ENCODE peak calls at places on chromosomes 1 and 21, in nine cellular contexts. One of them, this sample, is unnamed.

GRCh38 chr1:110879758-110880606 is 7.0 kb downstream of the CD53 start:
- DNase-seq in kidney: no peak
- DNase-seq in fibroblast of lung: no peak
- DNase-seq in breast epithelium: no peak
- DNase-seq in stomach: no peak
- DNase-seq in adipocyte: no peak
- DNase-seq in OCI-LY7: peak; percentile 29
- DNase-seq in heart right ventricle: no peak
- DNase-seq in colonic mucosa: no peak
- DNase-seq in this sample: no peak

GRCh38 chr1:59029366-59029765 is 245.5 kb upstream of the JUN start:
- DNase-seq in kidney: no peak
- DNase-seq in fibroblast of lung: no peak
- DNase-seq in breast epithelium: no peak
- DNase-seq in stomach: no peak
- DNase-seq in adipocyte: no peak
- DNase-seq in OCI-LY7: no peak
- DNase-seq in heart right ventricle: no peak
- DNase-seq in colonic mucosa: no peak
- DNase-seq in this sample: no peak

GRCh38 chr1:110262846-110263631 is 52.9 kb downstream of the KCNC4 start:
- DNase-seq in kidney: no peak
- DNase-seq in fibroblast of lung: no peak
- DNase-seq in breast epithelium: no peak
- DNase-seq in stomach: no peak
- DNase-seq in adipocyte: no peak
- DNase-seq in OCI-LY7: peak; percentile 23
- DNase-seq in heart right ventricle: no peak
- DNase-seq in colonic mucosa: no peak
- DNase-seq in this sample: no peak

GRCh38 chr1:227166559-227166958 is 151.7 kb downstream of the CDC42BPA start:
- DNase-seq in kidney: no peak
- DNase-seq in fibroblast of lung: no peak
- DNase-seq in breast epithelium: no peak
- DNase-seq in stomach: no peak
- DNase-seq in adipocyte: no peak
- DNase-seq in OCI-LY7: no peak
- DNase-seq in heart right ventricle: no peak
- DNase-seq in colonic mucosa: no peak
- DNase-seq in this sample: no peak

GRCh38 chr1:153217212-153217611 is at the start of gene PRR9:
- DNase-seq in kidney: no peak
- DNase-seq in fibroblast of lung: peak; percentile 10
- DNase-seq in breast epithelium: no peak
- DNase-seq in stomach: no peak
- DNase-seq in adipocyte: no peak
- DNase-seq in OCI-LY7: no peak
- DNase-seq in heart right ventricle: no peak
- DNase-seq in colonic mucosa: no peak
- DNase-seq in this sample: no peak

GRCh38 chr1:22613226-22613918 is 23.1 kb upstream of the C1QA start:
- DNase-seq in kidney: no peak
- DNase-seq in fibroblast of lung: no peak
- DNase-seq in breast epithelium: no peak
- DNase-seq in stomach: no peak
- DNase-seq in adipocyte: no peak
- DNase-seq in OCI-LY7: no peak
- DNase-seq in heart right ventricle: no peak
- DNase-seq in colonic mucosa: no peak
- DNase-seq in this sample: no peak

GRCh38 chr21:18499761-18500376 is 96.3 kb upstream of the TMPRSS15 start:
- DNase-seq in kidney: no peak
- DNase-seq in fibroblast of lung: peak; percentile 40
- DNase-seq in breast epithelium: no peak
- DNase-seq in stomach: peak; percentile 40
- DNase-seq in adipocyte: peak; percentile 54
- DNase-seq in OCI-LY7: peak; percentile 67
- DNase-seq in heart right ventricle: no peak
- DNase-seq in colonic mucosa: peak; percentile 30
- DNase-seq in this sample: peak; percentile 12

GRCh38 chr1:118785246-118785645 is 202.9 kb downstream of the TBX15 start:
- DNase-seq in kidney: peak; percentile 59
- DNase-seq in fibroblast of lung: peak; percentile 1
- DNase-seq in breast epithelium: peak; percentile 18
- DNase-seq in stomach: no peak
- DNase-seq in adipocyte: no peak
- DNase-seq in OCI-LY7: no peak
- DNase-seq in heart right ventricle: no peak
- DNase-seq in colonic mucosa: no peak
- DNase-seq in this sample: no peak

GRCh38 chr1:72063364-72063763 is 219.0 kb downstream of the NEGR1 start:
- DNase-seq in kidney: no peak
- DNase-seq in fibroblast of lung: peak; percentile 11
- DNase-seq in breast epithelium: no peak
- DNase-seq in stomach: no peak
- DNase-seq in adipocyte: no peak
- DNase-seq in OCI-LY7: no peak
- DNase-seq in heart right ventricle: no peak
- DNase-seq in colonic mucosa: no peak
- DNase-seq in this sample: no peak

GRCh38 chr1:161044535-161044907 is 1.3 kb downstream of the USF1 start:
- DNase-seq in kidney: no peak
- DNase-seq in fibroblast of lung: no peak
- DNase-seq in breast epithelium: no peak
- DNase-seq in stomach: no peak
- DNase-seq in adipocyte: peak; percentile 45
- DNase-seq in OCI-LY7: no peak
- DNase-seq in heart right ventricle: no peak
- DNase-seq in colonic mucosa: no peak
- DNase-seq in this sample: no peak

GRCh38 chr1:182809414-182809957 is 19.9 kb downstream of the NPL start:
- DNase-seq in kidney: no peak
- DNase-seq in fibroblast of lung: no peak
- DNase-seq in breast epithelium: no peak
- DNase-seq in stomach: no peak
- DNase-seq in adipocyte: no peak
- DNase-seq in OCI-LY7: no peak
- DNase-seq in heart right ventricle: no peak
- DNase-seq in colonic mucosa: no peak
- DNase-seq in this sample: no peak

GRCh38 chr1:18939398-18940302 is 16.8 kb downstream of the IFFO2 start:
- DNase-seq in kidney: no peak
- DNase-seq in fibroblast of lung: peak; percentile 72
- DNase-seq in breast epithelium: no peak
- DNase-seq in stomach: no peak
- DNase-seq in adipocyte: peak; percentile 31
- DNase-seq in OCI-LY7: no peak
- DNase-seq in heart right ventricle: no peak
- DNase-seq in colonic mucosa: no peak
- DNase-seq in this sample: no peak

GRCh38 chr1:42963378-42964005 is 4.8 kb upstream of the SLC2A1 start:
- DNase-seq in kidney: no peak
- DNase-seq in fibroblast of lung: peak; percentile 95
- DNase-seq in breast epithelium: no peak
- DNase-seq in stomach: no peak
- DNase-seq in adipocyte: peak; percentile 87
- DNase-seq in OCI-LY7: no peak
- DNase-seq in heart right ventricle: no peak
- DNase-seq in colonic mucosa: no peak
- DNase-seq in this sample: no peak

DNA sequence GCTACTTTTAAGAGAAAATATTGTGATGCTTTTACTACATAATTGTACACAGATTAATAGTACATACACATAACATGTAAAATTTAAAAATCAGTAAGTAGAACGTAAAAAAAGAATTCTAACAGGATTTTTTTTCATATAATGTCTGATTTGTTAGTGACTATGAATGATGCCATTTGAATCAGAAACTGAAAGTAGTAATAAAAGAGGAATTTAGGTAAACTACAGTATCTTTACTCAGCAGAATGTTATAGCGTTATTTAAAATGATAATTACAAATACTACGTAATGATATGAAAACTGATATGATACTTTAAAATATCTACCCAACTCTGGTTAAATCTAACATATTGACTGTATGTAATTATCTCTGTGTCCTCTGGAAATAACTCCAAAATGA is 116.1 kb downstream of the DENND1B start:
- DNase-seq in kidney: no peak
- DNase-seq in fibroblast of lung: no peak
- DNase-seq in breast epithelium: no peak
- DNase-seq in stomach: no peak
- DNase-seq in adipocyte: no peak
- DNase-seq in OCI-LY7: no peak
- DNase-seq in heart right ventricle: no peak
- DNase-seq in colonic mucosa: no peak
- DNase-seq in this sample: no peak
- H3K4me3 ChIP-seq in kidney: peak overlapping the region; percentile 16
- H3K4me3 ChIP-seq in fibroblast of lung: no peak overlapping the region
- H3K4me3 ChIP-seq in breast epithelium: no peak overlapping the region
- H3K4me3 ChIP-seq in stomach: no peak overlapping the region
- H3K4me3 ChIP-seq in adipocyte: peak overlapping the region; percentile 64
- H3K4me3 ChIP-seq in OCI-LY7: no peak overlapping the region
- H3K4me3 ChIP-seq in heart right ventricle: no peak overlapping the region
- H3K4me3 ChIP-seq in colonic mucosa: no peak overlapping the region
- H3K4me3 ChIP-seq in this sample: peak overlapping the region; percentile 24

DNA sequence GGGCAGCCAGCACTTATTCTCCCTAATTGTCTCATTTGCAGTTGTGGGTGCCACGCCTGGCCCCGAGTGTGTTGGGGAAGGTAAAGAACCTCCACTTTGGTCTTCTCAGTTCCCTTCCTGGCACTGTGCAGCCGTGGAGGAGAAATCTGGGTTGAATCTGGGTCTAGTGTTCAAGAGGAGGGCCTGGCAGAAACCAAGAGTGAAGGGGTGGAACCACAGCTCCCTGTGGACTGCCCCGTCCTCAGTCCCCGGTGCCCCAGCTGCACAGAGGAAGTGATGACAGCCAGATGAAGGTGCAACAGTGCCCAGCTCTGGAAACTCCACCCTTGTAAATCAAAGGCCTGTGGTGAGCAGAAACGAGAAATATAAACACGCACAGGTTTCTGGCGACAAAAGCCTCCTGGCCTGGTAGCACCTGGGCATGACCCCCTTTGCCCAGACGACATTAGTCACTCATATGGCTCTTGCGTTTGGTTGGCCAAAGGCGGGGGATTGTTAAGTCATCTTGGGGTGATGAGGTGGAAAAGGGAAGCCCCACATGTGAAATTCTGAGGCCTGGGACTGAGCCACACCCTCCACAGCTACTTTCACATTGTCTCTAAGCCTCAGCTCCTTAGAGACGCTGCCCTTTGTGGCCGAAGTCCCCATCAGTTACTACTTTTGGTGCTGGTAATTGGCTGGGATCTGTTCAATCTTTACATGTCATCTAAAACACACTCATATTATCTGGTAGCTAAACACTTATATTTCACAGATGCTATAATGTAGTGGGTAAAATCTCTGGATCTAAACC is 4.2 kb upstream of the ECE1 start:
- DNase-seq in kidney: no peak
- DNase-seq in fibroblast of lung: peak; percentile 31
- DNase-seq in breast epithelium: no peak
- DNase-seq in stomach: peak; percentile 71
- DNase-seq in adipocyte: no peak
- DNase-seq in OCI-LY7: peak; percentile 92
- DNase-seq in heart right ventricle: no peak
- DNase-seq in colonic mucosa: peak; percentile 64
- DNase-seq in this sample: no peak
- H3K4me1 ChIP-seq in kidney: no peaks in the 10 kb centered on the region
- H3K4me1 ChIP-seq in fibroblast of lung: peaks cover 21% of the 10 kb centered on the region
- H3K4me1 ChIP-seq in breast epithelium: no peaks in the 10 kb centered on the region
- H3K4me1 ChIP-seq in stomach: peaks cover 78% of the 10 kb centered on the region
- H3K4me1 ChIP-seq in adipocyte: peaks cover 33% of the 10 kb centered on the region
- H3K4me1 ChIP-seq in OCI-LY7: peaks cover 84% of the 10 kb centered on the region
- H3K4me1 ChIP-seq in heart right ventricle: peaks cover 39% of the 10 kb centered on the region
- H3K4me1 ChIP-seq in colonic mucosa: peaks cover 5% of the 10 kb centered on the region
- H3K4me1 ChIP-seq in this sample: peaks cover 70% of the 10 kb centered on the region

DNA sequence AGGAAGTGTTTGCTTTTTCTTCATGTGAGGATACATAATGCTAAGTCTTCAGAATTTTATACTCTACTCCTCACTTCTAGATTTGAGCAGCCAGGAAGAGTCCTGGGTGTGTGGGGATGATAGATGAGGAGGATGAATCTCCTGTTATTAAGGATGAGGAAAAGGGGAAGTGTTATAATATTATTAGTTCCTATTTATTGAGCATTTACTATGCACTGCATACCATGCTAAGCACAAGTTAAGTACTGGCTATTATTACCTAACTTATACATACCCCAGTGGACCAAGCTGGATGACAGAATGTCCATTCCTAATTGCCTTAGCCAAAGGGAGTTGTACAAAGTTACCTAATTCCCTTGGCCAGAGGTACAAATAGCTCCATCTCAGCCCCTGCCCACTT is 19.8 kb downstream of the CACHD1 start:
- DNase-seq in kidney: no peak
- DNase-seq in fibroblast of lung: no peak
- DNase-seq in breast epithelium: no peak
- DNase-seq in stomach: no peak
- DNase-seq in adipocyte: no peak
- DNase-seq in OCI-LY7: no peak
- DNase-seq in heart right ventricle: no peak
- DNase-seq in colonic mucosa: no peak
- DNase-seq in this sample: no peak
- H3K9me3 ChIP-seq in kidney: no peaks in the 10 kb centered on the region
- H3K9me3 ChIP-seq in fibroblast of lung: no peaks in the 10 kb centered on the region
- H3K9me3 ChIP-seq in breast epithelium: no peaks in the 10 kb centered on the region
- H3K9me3 ChIP-seq in stomach: no peaks in the 10 kb centered on the region
- H3K9me3 ChIP-seq in adipocyte: no peaks in the 10 kb centered on the region
- H3K9me3 ChIP-seq in OCI-LY7: no peaks in the 10 kb centered on the region
- H3K9me3 ChIP-seq in heart right ventricle: no peaks in the 10 kb centered on the region
- H3K9me3 ChIP-seq in colonic mucosa: no peaks in the 10 kb centered on the region
- H3K9me3 ChIP-seq in this sample: no peaks in the 10 kb centered on the region

DNA sequence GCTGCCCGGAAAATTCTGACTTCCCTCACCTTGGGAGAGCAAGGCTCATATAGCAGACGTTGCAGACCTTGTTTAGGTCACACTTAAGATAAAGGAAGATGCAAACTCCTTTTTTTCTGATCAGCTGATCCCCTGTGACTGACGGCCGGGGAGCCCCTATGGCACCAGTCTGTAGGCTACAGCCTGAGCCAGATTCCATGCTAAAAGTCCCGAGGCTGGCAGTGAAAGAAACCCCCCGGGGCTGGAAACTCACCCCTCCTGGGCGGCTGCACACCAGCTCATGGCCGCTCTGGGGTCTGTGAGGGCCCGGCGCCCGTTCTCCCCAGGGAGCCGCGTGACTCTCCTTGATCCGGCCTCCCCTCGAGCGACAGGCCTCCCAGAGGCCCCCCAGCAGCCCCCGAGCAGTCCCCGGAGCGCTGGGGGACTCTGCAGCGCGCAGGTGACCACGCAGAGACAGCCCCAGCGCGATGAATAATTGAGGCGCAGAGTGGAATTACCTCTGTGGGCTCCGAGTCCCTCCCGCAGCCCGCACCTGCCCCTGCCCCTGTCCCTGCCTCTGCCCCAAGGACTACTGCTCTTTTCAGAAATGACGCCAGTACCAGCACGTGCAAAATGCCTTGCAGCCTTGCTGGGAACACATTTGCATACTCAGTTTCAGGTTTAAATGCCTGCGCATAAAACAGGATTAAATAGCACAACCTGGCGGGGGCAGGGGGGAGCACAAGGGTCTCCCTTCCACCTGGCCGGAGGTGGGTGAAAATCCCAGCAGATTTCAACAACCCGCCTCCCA is 62.6 kb upstream of the CLDN14 start:
- DNase-seq in kidney: no peak
- DNase-seq in fibroblast of lung: no peak
- DNase-seq in breast epithelium: no peak
- DNase-seq in stomach: peak; percentile 47
- DNase-seq in adipocyte: no peak
- DNase-seq in OCI-LY7: peak; percentile 80
- DNase-seq in heart right ventricle: no peak
- DNase-seq in colonic mucosa: no peak
- DNase-seq in this sample: no peak
- H3K4me3 ChIP-seq in kidney: no peak overlapping the region
- H3K4me3 ChIP-seq in fibroblast of lung: no peak overlapping the region
- H3K4me3 ChIP-seq in breast epithelium: no peak overlapping the region
- H3K4me3 ChIP-seq in stomach: no peak overlapping the region
- H3K4me3 ChIP-seq in adipocyte: no peak overlapping the region
- H3K4me3 ChIP-seq in OCI-LY7: peak overlapping the region; percentile 17
- H3K4me3 ChIP-seq in heart right ventricle: no peak overlapping the region
- H3K4me3 ChIP-seq in colonic mucosa: no peak overlapping the region
- H3K4me3 ChIP-seq in this sample: no peak overlapping the region

This sample was measured in left ventricle myocardium inferior.